ENCODE peak calls at places on chromosomes 2 and 18, in seven cellular contexts. G, E, Z, I, Q, L and X are unnamed samples.

GRCh38 chr2:218400930-218401833 is 1.5 kb downstream of the CTDSP1 start:
- DNase-seq in G (no peak), E (no peak), Z (no peak), I (no peak), Q (no peak), L (no peak), X (no peak)

GRCh38 chr2:99255491-99256318 is at the start of gene LYG2:
- DNase-seq in G (no peak), E (no peak), Z (no peak), I (no peak), Q (no peak), L (no peak), X (no peak)

GRCh38 chr18:80143876-80144275 is 34.8 kb downstream of the ADNP2 start:
- DNase-seq in G (no peak), E (peak), Z (no peak), I (no peak), Q (no peak), L (no peak), X (no peak)

GRCh38 chr2:193141-193552 is 70.7 kb downstream of the SH3YL1 start:
- DNase-seq in G (no peak), E (peak), Z (peak), I (no peak), Q (no peak), L (peak), X (no peak)

GRCh38 chr2:105369009-105369408 is 29.8 kb downstream of the FHL2 start:
- DNase-seq in G (no peak), E (no peak), Z (no peak), I (no peak), Q (no peak), L (no peak), X (no peak)

GRCh38 chr2:238945433-238946150 is 97.7 kb downstream of the TWIST2 start:
- DNase-seq in G (peak), E (peak), Z (peak), I (peak), Q (no peak), L (peak), X (peak)

GRCh38 chr2:210337159-210337558 is 22.2 kb upstream of the MYL1 start:
- DNase-seq in G (no peak), E (no peak), Z (no peak), I (peak), Q (no peak), L (no peak), X (no peak)

GRCh38 chr2:46299365-46300263 is 2.4 kb downstream of the EPAS1 start:
- DNase-seq in G (no peak), E (peak), Z (peak), I (peak), Q (peak), L (peak), X (peak)

GRCh38 chr2:44178950-44179349 is 10.3 kb downstream of the PPM1B start:
- DNase-seq in G (no peak), E (no peak), Z (no peak), I (no peak), Q (no peak), L (no peak), X (no peak)

GRCh38 chr2:43124667-43125057 is 101.7 kb downstream of the ZFP36L2 start:
- DNase-seq in G (no peak), E (no peak), Z (no peak), I (no peak), Q (no peak), L (no peak), X (no peak)

GRCh38 chr2:230627806-230628724 is 84.6 kb upstream of the CAB39 start:
- DNase-seq in G (no peak), E (peak), Z (no peak), I (peak), Q (no peak), L (no peak), X (no peak)

GRCh38 chr2:98500561-98500960 is 55.9 kb downstream of the INPP4A start:
- DNase-seq in G (no peak), E (no peak), Z (no peak), I (no peak), Q (no peak), L (peak), X (no peak)

GRCh38 chr2:168514692-168515091 is 58.6 kb downstream of the CERS6 start:
- DNase-seq in G (no peak), E (no peak), Z (no peak), I (no peak), Q (no peak), L (no peak), X (no peak)

GRCh38 chr2:171894612-171894947 is 536 bp upstream of the SLC25A12 start:
- DNase-seq in G (no peak), E (no peak), Z (no peak), I (no peak), Q (no peak), L (no peak), X (no peak)

GRCh38 chr2:120539937-120540718 is 194.2 kb downstream of the INHBB start:
- DNase-seq in G (no peak), E (peak), Z (peak), I (peak), Q (no peak), L (peak), X (no peak)

GRCh38 chr2:235043762-235044500 is 92.1 kb downstream of the SH3BP4 start:
- DNase-seq in G (no peak), E (no peak), Z (no peak), I (no peak), Q (no peak), L (no peak), X (no peak)

GRCh38 chr2:241952816-241953215 is 83.3 kb downstream of the RTP5 start:
- DNase-seq in G (no peak), E (no peak), Z (no peak), I (no peak), Q (no peak), L (no peak), X (no peak)

GRCh38 chr18:70037453-70038061 is 89.9 kb upstream of the CD226 start:
- DNase-seq in G (no peak), E (no peak), Z (no peak), I (no peak), Q (no peak), L (peak), X (no peak)

GRCh38 chr2:160566717-160567116 is 73.1 kb upstream of the RBMS1 start:
- DNase-seq in G (no peak), E (peak), Z (peak), I (no peak), Q (no peak), L (peak), X (no peak)

GRCh38 chr2:40287201-40287600 is 164.7 kb downstream of the SLC8A1 start:
- DNase-seq in G (no peak), E (peak), Z (no peak), I (no peak), Q (no peak), L (no peak), X (no peak)

GRCh38 chr2:241199286-241199685 is 10.8 kb downstream of the ANO7 start:
- DNase-seq in G (no peak), E (no peak), Z (no peak), I (no peak), Q (no peak), L (no peak), X (no peak)

DNA sequence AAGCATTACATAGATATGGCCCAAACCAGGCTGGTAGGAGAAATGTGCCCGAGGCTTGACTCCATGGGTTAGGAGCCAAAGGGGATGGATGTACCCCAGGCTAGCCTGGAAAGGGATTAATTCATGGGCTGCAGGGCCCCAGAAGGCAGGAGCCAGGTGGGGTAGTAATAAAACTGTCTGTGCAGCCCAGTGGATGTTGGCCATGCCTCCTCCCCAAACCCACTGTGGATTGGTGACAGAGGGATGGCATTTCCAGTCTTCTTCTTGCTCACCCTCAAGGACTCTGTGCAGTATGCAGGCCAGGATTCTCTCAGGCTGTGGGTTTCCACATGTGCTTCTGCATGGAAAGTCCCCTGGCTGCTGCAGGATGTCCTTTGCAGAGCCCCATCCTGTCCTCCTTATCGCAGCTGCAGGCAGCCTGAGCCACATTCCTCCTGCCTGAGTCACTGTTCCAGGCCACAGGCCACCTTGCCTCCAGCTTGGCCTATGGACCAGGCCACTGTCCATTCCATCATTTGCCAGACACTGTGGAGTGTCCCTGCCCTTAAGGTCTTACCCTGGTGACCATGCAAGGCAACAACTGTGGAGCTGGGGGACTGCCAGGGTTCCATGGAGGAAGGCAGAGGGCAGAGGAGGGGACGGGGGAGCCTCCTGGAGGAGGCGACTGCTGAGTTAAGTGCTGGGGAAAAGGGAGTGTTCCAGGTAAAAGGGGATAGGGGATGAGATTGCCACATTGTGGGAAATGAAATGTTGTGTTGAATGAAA is 38.9 kb downstream of the INO80C start:
- DNase-seq in G (peak), E (peak), Z (peak), I (peak), Q (no peak), L (peak), X (peak)
- H3K27ac ChIP-seq in G (no peak), E (peak), Z (peak), I (no peak), Q (no peak), L (peak), X (no peak)

GRCh38 chr2:128772671-128773070 is 454.0 kb upstream of the HS6ST1 start:
- DNase-seq in G (no peak), E (no peak), Z (no peak), I (no peak), Q (no peak), L (no peak), X (peak)
- H2BK120ac ChIP-seq in G (no peak), E (no peak), Z (no peak), I (no peak), Q (no peak), L (no peak), X (no peak)

GRCh38 chr18:76265375-76266225 is 229.4 kb downstream of the ZNF516 start:
- DNase-seq in G (no peak), E (peak), Z (peak), I (no peak), Q (no peak), L (no peak), X (no peak)

GRCh38 chr18:76266226-76266991 is 228.6 kb downstream of the ZNF516 start:
- DNase-seq in G (no peak), E (no peak), Z (no peak), I (no peak), Q (no peak), L (no peak), X (no peak)

GRCh38 chr18:76262956-76263955 is 231.8 kb downstream of the ZNF516 start:
- DNase-seq in G (no peak), E (no peak), Z (no peak), I (no peak), Q (no peak), L (no peak), X (no peak)

GRCh38 chr18:76264851-76265250 is 230.2 kb downstream of the ZNF516 start:
- DNase-seq in G (no peak), E (no peak), Z (no peak), I (no peak), Q (no peak), L (no peak), X (no peak)

GRCh38 chr18:76264073-76264472 is 231.0 kb downstream of the ZNF516 start:
- DNase-seq in G (no peak), E (no peak), Z (no peak), I (no peak), Q (no peak), L (no peak), X (no peak)
- H3K27ac ChIP-seq in G (no peak), E (no peak), Z (no peak), I (no peak), Q (no peak), L (no peak), X (no peak)

DNA sequence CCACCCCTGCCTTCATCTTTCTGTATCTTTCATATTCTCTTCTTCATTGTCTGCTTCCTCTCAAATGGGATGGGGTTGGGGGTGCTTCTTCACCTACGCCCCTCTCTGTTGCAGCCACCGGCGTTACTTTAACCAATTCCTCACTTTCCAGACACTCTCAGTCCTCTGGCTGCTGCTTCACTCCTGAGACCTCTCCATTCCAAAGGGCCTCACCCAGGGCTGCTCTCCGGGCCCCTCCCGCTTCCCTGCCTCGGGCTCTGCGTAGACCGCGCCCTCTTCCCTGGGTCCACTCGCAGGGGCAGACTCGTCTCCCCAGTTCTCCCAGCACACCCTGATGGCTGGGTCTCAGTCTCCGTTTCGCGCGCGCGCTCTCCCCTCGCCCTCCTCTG is 916 bp downstream of the SERPINB8 start:
- DNase-seq in G (no peak), E (peak), Z (peak), I (peak), Q (no peak), L (peak), X (peak)
- H2BK120ac ChIP-seq in G (no peak), E (peak), Z (peak), I (no peak), Q (no peak), L (peak), X (no peak)